ENCODE peak calls at places on chromosome 17, in nine cellular contexts. S, B, D, Z, G, A, T, F and K are unnamed samples.
A peak's percentile ranks its signal among the peaks of the same experiment; 100 is the strongest.

GRCh38 chr17:48621410-48622387 is 4.5 kb downstream of the HOXB9 start:
- DNase-seq in B (no peak), F (no peak), T (no peak), Z (no peak), S (no peak), D (no peak), A (no peak), G (no peak), K (no peak)

GRCh38 chr17:9522074-9522473 is 53.5 kb downstream of the STX8 start:
- DNase-seq in F (no peak), G (peak; percentile 32), T (no peak), S (peak; percentile 10), A (peak; percentile 32), Z (peak; percentile 42), B (peak; percentile 80), D (peak; percentile 50), K (peak; percentile 31)

GRCh38 chr17:4185656-4186055 is 42.7 kb downstream of the CYB5D2 start:
- DNase-seq in G (no peak), T (no peak), B (no peak), S (no peak), A (no peak), Z (no peak), F (no peak), D (no peak), K (no peak)

GRCh38 chr17:48819466-48819865 is 2.4 kb upstream of the TTLL6 start:
- DNase-seq in A (no peak), Z (no peak), B (no peak), T (no peak), G (no peak), D (peak; percentile 11), S (no peak), F (no peak), K (no peak)

GRCh38 chr17:32588982-32589381 is 102.2 kb downstream of the CDK5R1 start:
- DNase-seq in B (peak; percentile 9), G (peak; percentile 19), S (no peak), T (no peak), A (no peak), D (no peak), Z (peak; percentile 22), F (no peak), K (peak; percentile 21)

GRCh38 chr17:74386397-74386796 is 19.1 kb downstream of the GPR142 start:
- DNase-seq in A (no peak), F (no peak), G (no peak), D (no peak), B (peak; percentile 47), T (no peak), S (no peak), Z (peak; percentile 34), K (no peak)

GRCh38 chr17:80501739-80502577 is 25.6 kb upstream of the NPTX1 start:
- DNase-seq in D (peak; percentile 87), Z (no peak), T (no peak), B (peak; percentile 51), S (no peak), F (no peak), G (peak; percentile 87), A (no peak), K (no peak)

GRCh38 chr17:11506635-11507034 is 91.6 kb upstream of the DNAH9 start:
- DNase-seq in G (no peak), B (peak; percentile 6), F (no peak), S (peak; percentile 67), D (no peak), Z (peak; percentile 65), T (no peak), A (no peak), K (peak; percentile 4)

GRCh38 chr17:37465058-37465616 is 24.6 kb upstream of the DUSP14 start:
- DNase-seq in S (no peak), B (peak; percentile 60), F (no peak), A (no peak), D (peak; percentile 76), G (peak; percentile 88), Z (no peak), T (no peak), K (no peak)

GRCh38 chr17:37131064-37131463 is 182.3 kb downstream of the AATF start:
- DNase-seq in B (no peak), S (no peak), A (no peak), F (no peak), Z (no peak), D (peak; percentile 49), G (no peak), T (no peak), K (no peak)

GRCh38 chr17:59456428-59456827 is 109.0 kb upstream of the DHX40 start:
- DNase-seq in T (no peak), A (no peak), F (no peak), B (no peak), G (no peak), D (no peak), S (no peak), Z (no peak), K (no peak)

GRCh38 chr17:30720013-30720471 is 104.5 kb downstream of the CRLF3 start:
- DNase-seq in F (no peak), T (no peak), S (no peak), D (no peak), Z (no peak), G (no peak), A (peak; percentile 6), B (no peak), K (no peak)

GRCh38 chr17:44754276-44754675 is 4.5 kb upstream of the ADAM11 start:
- DNase-seq in F (no peak), D (no peak), B (no peak), Z (no peak), S (no peak), A (no peak), G (no peak), T (no peak), K (no peak)

GRCh38 chr17:80430446-80431245 is 15.7 kb downstream of the ENDOV start:
- DNase-seq in G (no peak), D (no peak), F (no peak), Z (no peak), S (no peak), T (no peak), A (no peak), B (no peak), K (no peak)

GRCh38 chr17:73069846-73070245 is 22.6 kb downstream of the SLC39A11 start:
- DNase-seq in A (no peak), D (no peak), B (no peak), S (no peak), T (no peak), G (no peak), Z (no peak), F (no peak), K (no peak)

GRCh38 chr17:13420294-13421277 is 181.1 kb downstream of the HS3ST3A1 start:
- DNase-seq in B (peak; percentile 85), S (no peak), Z (peak; percentile 77), F (no peak), A (no peak), G (no peak), T (peak; percentile 71), D (peak; percentile 74), K (peak; percentile 40)

GRCh38 chr17:68326681-68327080 is 35.4 kb downstream of the ARSG start:
- DNase-seq in F (no peak), G (no peak), S (no peak), Z (no peak), B (peak; percentile 38), T (no peak), A (no peak), D (no peak), K (no peak)